ENCODE peak calls at places on chromosomes 5 and 9, in seven cellular contexts. V is stimulated activated CD4-positive, alpha-beta T cell treated with anti-CD3 and anti-CD28 coated beads, Interleukin-12 subunit alpha, Interleukin-12 subunit beta, amount 100 ng/mL, for 24 hours; N is NCI-H2171 treated with DMSO at 0.1 percent for 48 hours; Q is activated CD8-positive, alpha-beta memory T cell treated with anti-CD3 and anti-CD28 coated beads, Interleukin-2, amount 50 U/mL, for 4 hours; O is stimulated activated CD8-positive, alpha-beta memory T cell treated with anti-CD3 and anti-CD28 coated beads, Interleukin-15, amount 100 ng/mL, for 24 hours; T is NCI-H1436; U is frontal cortex. L is an unnamed sample.

GRCh38 chr5:166382031-166382430 is 1909.4 kb upstream of the WWC1 start:
- DNase-seq in V (no peak), N (no peak), Q (no peak), O (no peak), T (no peak), U (no peak), L (no peak)

GRCh38 chr9:129781991-129782390 is 21.0 kb upstream of the TOR1B start:
- DNase-seq in V (no peak), N (no peak), Q (no peak), O (no peak), T (no peak), U (no peak), L (no peak)

GRCh38 chr5:57753446-57753845 is 270.8 kb upstream of the ACTBL2 start:
- DNase-seq in V (no peak), N (no peak), Q (no peak), O (no peak), T (no peak), U (no peak), L (no peak)

GRCh38 chr5:181121675-181122561 is 9.1 kb downstream of the OR2V1 start:
- DNase-seq in V (no peak), N (no peak), Q (no peak), O (no peak), T (no peak), U (no peak), L (no peak)

GRCh38 chr5:10612251-10612650 is 48.4 kb downstream of the ANKRD33B start:
- DNase-seq in V (no peak), N (no peak), Q (no peak), O (no peak), T (no peak), U (no peak), L (no peak)

GRCh38 chr5:34511063-34511462 is 145.1 kb upstream of the RAI14 start:
- DNase-seq in V (no peak), N (no peak), Q (no peak), O (no peak), T (no peak), U (no peak), L (no peak)

GRCh38 chr5:180389252-180390101 is 36.3 kb upstream of the GFPT2 start:
- DNase-seq in V (no peak), N (no peak), Q (no peak), O (no peak), T (no peak), U (no peak), L (peak; percentile 56)

GRCh38 chr9:89923961-89924504 is 319.2 kb downstream of the GADD45G start:
- DNase-seq in V (peak; percentile 70), N (no peak), Q (peak; percentile 32), O (no peak), T (no peak), U (no peak), L (no peak)

GRCh38 chr5:159022178-159022556 is 77.5 kb downstream of the EBF1 start:
- DNase-seq in V (no peak), N (peak; percentile 8), Q (no peak), O (no peak), T (no peak), U (no peak), L (no peak)

GRCh38 chr9:78261403-78262001 is 25.6 kb downstream of the CEP78 start:
- DNase-seq in V (no peak), N (peak; percentile 35), Q (no peak), O (no peak), T (no peak), U (peak; percentile 18), L (no peak)

GRCh38 chr9:17422994-17423680 is 155.7 kb upstream of the SH3GL2 start:
- DNase-seq in V (no peak), N (no peak), Q (no peak), O (no peak), T (no peak), U (no peak), L (no peak)

GRCh38 chr5:132429451-132430440 is 60.2 kb downstream of the SLC22A5 start:
- DNase-seq in V (no peak), N (no peak), Q (no peak), O (no peak), T (no peak), U (no peak), L (no peak)

GRCh38 chr5:112514062-112514561 is 95.0 kb upstream of the EPB41L4A start:
- DNase-seq in V (no peak), N (no peak), Q (no peak), O (no peak), T (no peak), U (no peak), L (no peak)

GRCh38 chr9:87640385-87640795 is 85.5 kb upstream of the CTSL start:
- DNase-seq in V (no peak), N (no peak), Q (no peak), O (no peak), T (no peak), U (no peak), L (no peak)

GRCh38 chr5:138926688-138927448 is 51.7 kb upstream of the LRRTM2 start:
- DNase-seq in V (no peak), N (no peak), Q (no peak), O (no peak), T (no peak), U (no peak), L (no peak)

GRCh38 chr5:123681061-123681460 is 169.1 kb downstream of the CSNK1G3 start:
- DNase-seq in V (no peak), N (no peak), Q (no peak), O (no peak), T (no peak), U (no peak), L (no peak)

GRCh38 chr9:133375116-133375723 is 640 bp downstream of the SURF4 start:
- DNase-seq in V (no peak), N (peak; percentile 43), Q (no peak), O (no peak), T (no peak), U (no peak), L (no peak)

GRCh38 chr9:107274953-107275422 is 8.1 kb upstream of the RAD23B start:
- DNase-seq in V (no peak), N (peak; percentile 21), Q (no peak), O (no peak), T (no peak), U (no peak), L (peak; percentile 30)

GRCh38 chr9:125659954-125660353 is 47.1 kb downstream of the MAPKAP1 start:
- DNase-seq in V (no peak), N (no peak), Q (no peak), O (no peak), T (no peak), U (no peak), L (no peak)

GRCh38 chr9:124869466-124869985 is 7.6 kb downstream of the ARPC5L start:
- DNase-seq in V (no peak), N (no peak), Q (peak; percentile 50), O (no peak), T (no peak), U (no peak), L (no peak)

GRCh38 chr5:176486189-176486757 is 38.1 kb downstream of the FAF2 start:
- DNase-seq in V (no peak), N (no peak), Q (no peak), O (no peak), T (no peak), U (no peak), L (no peak)

GRCh38 chr5:50922942-50923767 is 256.7 kb downstream of the PARP8 start:
- DNase-seq in V (no peak), N (no peak), Q (no peak), O (no peak), T (no peak), U (no peak), L (no peak)

GRCh38 chr5:126973193-126973592 is 57.2 kb downstream of the MARCHF3 start:
- DNase-seq in V (no peak), N (no peak), Q (no peak), O (no peak), T (no peak), U (no peak), L (no peak)

GRCh38 chr5:150585781-150586461 is 54.5 kb upstream of the SYNPO start:
- DNase-seq in V (no peak), N (peak; percentile 36), Q (no peak), O (no peak), T (no peak), U (no peak), L (no peak)

GRCh38 chr9:115209601-115210306 is 91.8 kb upstream of the TNC start:
- DNase-seq in V (no peak), N (no peak), Q (no peak), O (no peak), T (no peak), U (no peak), L (no peak)

GRCh38 chr9:98983295-98984268 is 39.9 kb downstream of the COL15A1 start:
- DNase-seq in V (no peak), N (no peak), Q (no peak), O (no peak), T (no peak), U (no peak), L (no peak)

GRCh38 chr5:28954074-28954473 is 1915.7 kb upstream of the CDH9 start:
- DNase-seq in V (no peak), N (no peak), Q (no peak), O (no peak), T (no peak), U (no peak), L (no peak)

GRCh38 chr5:68392608-68393007 is 177.1 kb downstream of the PIK3R1 start:
- DNase-seq in V (no peak), N (no peak), Q (no peak), O (no peak), T (no peak), U (no peak), L (no peak)

GRCh38 chr9:89536618-89537017 is 38.7 kb upstream of the SEMA4D start:
- DNase-seq in V (no peak), N (no peak), Q (no peak), O (no peak), T (no peak), U (no peak), L (no peak)

GRCh38 chr5:82614706-82615105 is 336.6 kb upstream of the RPS23 start:
- DNase-seq in V (no peak), N (no peak), Q (no peak), O (no peak), T (no peak), U (no peak), L (no peak)

GRCh38 chr5:126002222-126002897 is 420.8 kb upstream of the GRAMD2B start:
- DNase-seq in V (no peak), N (no peak), Q (no peak), O (no peak), T (no peak), U (no peak), L (peak; percentile 35)

GRCh38 chr5:121500262-121500792 is 351.4 kb upstream of the FTMT start:
- DNase-seq in V (no peak), N (no peak), Q (no peak), O (no peak), T (no peak), U (peak; percentile 0), L (no peak)

GRCh38 chr9:84330246-84330645 is 10.3 kb downstream of the SLC28A3 start:
- DNase-seq in V (no peak), N (no peak), Q (no peak), O (no peak), T (no peak), U (no peak), L (no peak)

GRCh38 chr9:92310562-92310961 is 14.6 kb downstream of the NOL8 start:
- DNase-seq in V (no peak), N (no peak), Q (no peak), O (no peak), T (no peak), U (no peak), L (no peak)

GRCh38 chr5:31771045-31771444 is 132.1 kb downstream of the PDZD2 start:
- DNase-seq in V (no peak), N (no peak), Q (no peak), O (no peak), T (no peak), U (no peak), L (no peak)

GRCh38 chr5:77849308-77849900 is 73.3 kb upstream of the TBCA start:
- DNase-seq in V (no peak), N (no peak), Q (no peak), O (no peak), T (no peak), U (no peak), L (no peak)

L was measured in gastrocnemius medialis.